ENCODE peak calls at places on chromosomes 11 and 22, in four cellular contexts. One of them, this sample, is unnamed.
A peak's percentile ranks its signal among the peaks of the same experiment; 100 is the strongest.

GRCh38 chr22:29266564-29267461 is 968 bp downstream of the RHBDD3 start:
- DNase-seq in H9: no peak
- DNase-seq in IMR-90: peak; percentile 11
- DNase-seq in mesenchymal stem cell: peak; percentile 47
- DNase-seq in this sample: no peak

GRCh38 chr11:6634534-6634933 is 15.3 kb upstream of the TPP1 start:
- DNase-seq in IMR-90: no peak
- DNase-seq in H9: no peak
- DNase-seq in mesenchymal stem cell: no peak
- DNase-seq in this sample: no peak

GRCh38 chr11:42631223-42631843 is 680.5 kb upstream of the API5 start:
- DNase-seq in mesenchymal stem cell: no peak
- DNase-seq in H9: no peak
- DNase-seq in IMR-90: no peak
- DNase-seq in this sample: no peak

GRCh38 chr11:109421981-109422590 is at the start of gene C11orf87:
- DNase-seq in H9: peak; percentile 79
- DNase-seq in IMR-90: no peak
- DNase-seq in mesenchymal stem cell: peak; percentile 8
- DNase-seq in this sample: peak; percentile 17

GRCh38 chr11:36619502-36619901 is 21.5 kb upstream of the RAG2 start:
- DNase-seq in IMR-90: no peak
- DNase-seq in mesenchymal stem cell: no peak
- DNase-seq in H9: no peak
- DNase-seq in this sample: no peak

GRCh38 chr22:43944670-43945430 is 10.4 kb upstream of the SAMM50 start:
- DNase-seq in IMR-90: no peak
- DNase-seq in mesenchymal stem cell: no peak
- DNase-seq in H9: no peak
- DNase-seq in this sample: no peak

GRCh38 chr22:38696606-38697005 is 4.1 kb downstream of the JOSD1 start:
- DNase-seq in H9: no peak
- DNase-seq in IMR-90: peak; percentile 92
- DNase-seq in mesenchymal stem cell: peak; percentile 73
- DNase-seq in this sample: no peak

GRCh38 chr22:22547226-22547625 is 11.8 kb downstream of the PRAME start:
- DNase-seq in IMR-90: no peak
- DNase-seq in H9: no peak
- DNase-seq in mesenchymal stem cell: no peak
- DNase-seq in this sample: no peak

GRCh38 chr11:114448749-114449484 is 9.7 kb downstream of the REXO2 start:
- DNase-seq in IMR-90: peak; percentile 54
- DNase-seq in mesenchymal stem cell: peak; percentile 39
- DNase-seq in H9: no peak
- DNase-seq in this sample: no peak

GRCh38 chr11:113690619-113691569 is 15.2 kb downstream of the TMPRSS5 start:
- DNase-seq in mesenchymal stem cell: peak; percentile 33
- DNase-seq in H9: peak; percentile 76
- DNase-seq in IMR-90: peak; percentile 32
- DNase-seq in this sample: peak; percentile 36

GRCh38 chr11:829946-830294 is 2.2 kb downstream of the CRACR2B start:
- DNase-seq in IMR-90: no peak
- DNase-seq in mesenchymal stem cell: no peak
- DNase-seq in H9: no peak
- DNase-seq in this sample: no peak

GRCh38 chr11:827861-828167 is at the start of gene CRACR2B:
- DNase-seq in IMR-90: no peak
- DNase-seq in H9: no peak
- DNase-seq in mesenchymal stem cell: no peak
- DNase-seq in this sample: no peak

GRCh38 chr11:829116-829945 is 1.6 kb downstream of the CRACR2B start:
- DNase-seq in H9: peak; percentile 58
- DNase-seq in mesenchymal stem cell: no peak
- DNase-seq in IMR-90: no peak
- DNase-seq in this sample: no peak

GRCh38 chr11:827146-827860 is 416 bp upstream of the CRACR2B start:
- DNase-seq in H9: peak; percentile 80
- DNase-seq in mesenchymal stem cell: no peak
- DNase-seq in IMR-90: no peak
- DNase-seq in this sample: no peak

DNA sequence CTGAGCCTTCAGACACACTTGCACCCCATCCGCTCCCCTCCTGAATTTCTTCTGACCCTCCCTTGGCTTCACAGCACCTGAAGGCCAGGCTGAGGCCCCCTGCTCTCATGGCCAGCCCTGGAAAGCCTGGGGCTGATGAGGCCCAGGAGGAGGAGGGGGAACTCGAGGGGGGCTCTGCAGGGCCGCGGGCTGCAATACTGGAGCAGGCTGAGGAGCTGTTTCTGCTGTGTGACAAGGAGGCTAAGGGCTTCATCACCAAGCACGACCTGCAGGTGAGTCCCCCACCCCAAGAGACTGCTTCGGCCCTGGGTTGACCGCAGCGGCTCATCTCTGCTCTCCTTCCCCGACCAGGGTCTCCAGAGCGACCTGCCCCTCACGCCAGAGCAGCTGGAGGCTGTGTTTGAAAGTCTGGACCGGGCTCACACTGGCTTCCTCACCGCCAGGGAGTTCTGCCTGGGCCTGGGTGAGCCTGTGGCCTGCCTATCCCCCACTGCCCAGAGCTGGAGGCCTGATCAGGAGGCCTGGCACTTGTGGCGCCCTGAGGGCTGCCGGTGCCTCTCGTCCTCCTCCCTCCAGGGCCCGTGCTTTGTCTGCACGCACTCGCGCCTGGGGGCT is 889 bp downstream of the CRACR2B start:
- DNase-seq in mesenchymal stem cell: no peak
- DNase-seq in IMR-90: no peak
- DNase-seq in H9: no peak
- DNase-seq in this sample: no peak
- H3K23ac ChIP-seq in mesenchymal stem cell: no peak overlapping the region
- H3K23ac ChIP-seq in IMR-90: peak overlapping the region; percentile 34
- H3K23ac ChIP-seq in H9: no peak overlapping the region
- H3K23ac ChIP-seq in this sample: peak overlapping the region; percentile 40

DNA sequence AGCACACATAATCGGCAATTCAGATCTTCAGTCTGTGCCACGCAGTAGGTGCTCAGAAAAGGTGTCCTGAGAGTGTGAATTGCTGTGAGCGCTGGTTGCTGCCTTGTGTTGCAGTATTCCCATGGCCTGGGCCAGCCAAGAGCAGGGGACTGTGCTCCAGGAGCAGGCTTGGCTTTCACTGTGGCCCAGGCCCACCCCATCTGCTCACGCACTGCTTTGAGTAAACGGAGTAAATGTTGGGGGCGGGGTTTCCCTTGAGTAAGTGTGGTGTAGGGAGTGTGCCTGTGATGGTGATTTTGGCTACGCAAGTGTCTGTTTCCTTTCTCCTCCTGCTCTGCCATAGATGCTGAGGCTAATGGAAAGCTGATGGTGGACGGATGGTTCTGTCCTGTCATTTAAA is 2.3 kb downstream of the CTTN start:
- DNase-seq in H9: no peak
- DNase-seq in mesenchymal stem cell: no peak
- DNase-seq in IMR-90: no peak
- DNase-seq in this sample: no peak
- H3K23ac ChIP-seq in H9: no peak overlapping the region
- H3K23ac ChIP-seq in mesenchymal stem cell: no peak overlapping the region
- H3K23ac ChIP-seq in IMR-90: no peak overlapping the region
- H3K23ac ChIP-seq in this sample: peak overlapping the region; percentile 87

DNA sequence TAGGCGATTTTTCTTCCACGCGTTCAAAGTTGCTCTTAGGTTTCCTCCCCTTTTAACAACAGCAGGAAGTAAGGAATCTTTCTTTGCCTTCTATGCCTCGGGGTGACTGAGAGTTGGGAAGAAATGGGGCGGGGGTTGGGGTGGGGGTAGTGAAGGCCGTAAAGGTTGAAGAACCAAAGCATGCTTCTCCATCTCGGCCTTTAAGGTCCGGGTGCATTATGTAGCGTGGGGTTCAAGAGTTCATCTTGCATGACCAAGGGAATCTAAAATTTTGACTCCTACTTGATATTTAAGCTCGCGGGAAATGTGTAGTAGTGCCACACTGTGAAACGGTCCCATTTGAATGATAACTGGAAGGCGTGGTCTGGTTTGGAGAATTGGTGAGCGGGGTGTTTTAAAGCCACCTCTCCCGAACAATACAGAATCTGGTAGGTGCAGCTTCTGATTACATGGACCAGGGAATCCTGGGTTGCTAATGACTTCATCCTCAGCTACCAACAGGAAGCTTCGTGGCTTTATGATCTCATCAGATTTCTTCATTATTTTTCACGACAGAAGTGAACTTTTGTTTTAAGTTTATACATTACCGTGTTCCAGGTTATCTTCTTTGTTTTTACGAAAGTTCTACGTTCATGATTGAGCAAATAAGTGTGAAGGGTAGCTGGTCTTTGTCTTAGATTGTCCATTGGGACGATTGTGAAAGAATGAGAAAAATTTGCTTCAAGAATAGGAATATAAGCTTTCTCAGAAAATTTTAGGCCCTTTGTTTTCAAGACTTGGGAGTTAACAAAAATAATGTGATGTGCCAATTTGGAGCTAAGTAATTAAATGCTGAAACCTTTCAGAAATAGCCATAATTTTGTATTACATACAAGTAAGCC is 1.6 kb downstream of the QSER1 start:
- DNase-seq in mesenchymal stem cell: peak; percentile 90
- DNase-seq in H9: peak; percentile 62
- DNase-seq in IMR-90: peak; percentile 82
- DNase-seq in this sample: peak; percentile 39
- H3K23ac ChIP-seq in mesenchymal stem cell: no peak overlapping the region
- H3K23ac ChIP-seq in H9: no peak overlapping the region
- H3K23ac ChIP-seq in IMR-90: peak overlapping the region; percentile 89
- H3K23ac ChIP-seq in this sample: no peak overlapping the region

GRCh38 chr22:49855491-49855911 is 1.9 kb downstream of the ZBED4 start:
- DNase-seq in H9: no peak
- DNase-seq in mesenchymal stem cell: peak; percentile 53
- DNase-seq in IMR-90: peak; percentile 33
- DNase-seq in this sample: no peak

GRCh38 chr22:49852898-49853894 is at the start of gene ZBED4:
- DNase-seq in mesenchymal stem cell: peak; percentile 94
- DNase-seq in IMR-90: peak; percentile 94
- DNase-seq in H9: peak; percentile 96
- DNase-seq in this sample: peak; percentile 98

GRCh38 chr22:49856343-49856742 is 2.7 kb downstream of the ZBED4 start:
- DNase-seq in mesenchymal stem cell: no peak
- DNase-seq in IMR-90: no peak
- DNase-seq in H9: no peak
- DNase-seq in this sample: no peak

GRCh38 chr22:49856766-49857618 is 3.3 kb downstream of the ZBED4 start:
- DNase-seq in IMR-90: no peak
- DNase-seq in H9: no peak
- DNase-seq in mesenchymal stem cell: no peak
- DNase-seq in this sample: no peak

GRCh38 chr22:49853981-49854791 is 542 bp downstream of the ZBED4 start:
- DNase-seq in IMR-90: peak; percentile 17
- DNase-seq in mesenchymal stem cell: peak; percentile 53
- DNase-seq in H9: peak; percentile 38
- DNase-seq in this sample: peak; percentile 39
- H3K23ac ChIP-seq in IMR-90: peak overlapping the region; percentile 12
- H3K23ac ChIP-seq in mesenchymal stem cell: no peak overlapping the region
- H3K23ac ChIP-seq in H9: no peak overlapping the region
- H3K23ac ChIP-seq in this sample: no peak overlapping the region

GRCh38 chr22:45834241-45834640 is 142.7 kb downstream of the WNT7B start:
- DNase-seq in IMR-90: no peak
- DNase-seq in H9: no peak
- DNase-seq in mesenchymal stem cell: no peak
- DNase-seq in this sample: no peak
- H3K23ac ChIP-seq in IMR-90: no peak overlapping the region
- H3K23ac ChIP-seq in H9: no peak overlapping the region
- H3K23ac ChIP-seq in mesenchymal stem cell: no peak overlapping the region
- H3K23ac ChIP-seq in this sample: no peak overlapping the region

GRCh38 chr11:28871090-28871489 is 762.9 kb downstream of the METTL15 start:
- DNase-seq in IMR-90: no peak
- DNase-seq in mesenchymal stem cell: no peak
- DNase-seq in H9: no peak
- DNase-seq in this sample: no peak
- H3K23ac ChIP-seq in IMR-90: no peak overlapping the region
- H3K23ac ChIP-seq in mesenchymal stem cell: no peak overlapping the region
- H3K23ac ChIP-seq in H9: no peak overlapping the region
- H3K23ac ChIP-seq in this sample: no peak overlapping the region